ENCODE peak calls at places on chromosomes 1 and 21, in nine cellular contexts. One of them, this sample, is unnamed.

GRCh38 chr1:178614286-178614685 is 101.4 kb downstream of the TEX35 start:
- DNase-seq in stimulated activated naive CD8-positive, alpha-beta T cell treated with anti-CD3 and anti-CD28 coated beads, Interleukin-15, amount 100 ng/mL, for 72 hours: no peak
- DNase-seq in CD4-positive, alpha-beta memory T cell: no peak
- DNase-seq in mucosa of gallbladder: no peak
- DNase-seq in GM20000: no peak
- DNase-seq in activated T-helper 1 cell treated with anti-CD3 and anti-CD28 coated beads, Interleukin-12 subunit alpha, Interleukin-12 subunit beta, Interleukin-2, Interleukin-4 antibody, amounts not matched to agents 30 ng/mL and 10 ng/mL and 1 ng/mL, durations not matched to agents 14 hours and 24 hours and 36 hours: no peak
- DNase-seq in GM12892: no peak
- DNase-seq in globus pallidus: peak; percentile 23
- DNase-seq in non-pigmented ciliary epithelial cell: no peak
- DNase-seq in this sample: no peak

GRCh38 chr21:38912789-38913119 is 107.0 kb downstream of the ETS2 start:
- DNase-seq in stimulated activated naive CD8-positive, alpha-beta T cell treated with anti-CD3 and anti-CD28 coated beads, Interleukin-15, amount 100 ng/mL, for 72 hours: no peak
- DNase-seq in activated T-helper 1 cell treated with anti-CD3 and anti-CD28 coated beads, Interleukin-12 subunit alpha, Interleukin-12 subunit beta, Interleukin-2, Interleukin-4 antibody, amounts not matched to agents 30 ng/mL and 10 ng/mL and 1 ng/mL, durations not matched to agents 14 hours and 24 hours and 36 hours: no peak
- DNase-seq in non-pigmented ciliary epithelial cell: no peak
- DNase-seq in globus pallidus: no peak
- DNase-seq in GM12892: no peak
- DNase-seq in mucosa of gallbladder: no peak
- DNase-seq in GM20000: no peak
- DNase-seq in CD4-positive, alpha-beta memory T cell: no peak
- DNase-seq in this sample: no peak

GRCh38 chr21:45035477-45035848 is 38.9 kb upstream of the ADARB1 start:
- DNase-seq in activated T-helper 1 cell treated with anti-CD3 and anti-CD28 coated beads, Interleukin-12 subunit alpha, Interleukin-12 subunit beta, Interleukin-2, Interleukin-4 antibody, amounts not matched to agents 30 ng/mL and 10 ng/mL and 1 ng/mL, durations not matched to agents 14 hours and 24 hours and 36 hours: no peak
- DNase-seq in GM12892: no peak
- DNase-seq in stimulated activated naive CD8-positive, alpha-beta T cell treated with anti-CD3 and anti-CD28 coated beads, Interleukin-15, amount 100 ng/mL, for 72 hours: no peak
- DNase-seq in CD4-positive, alpha-beta memory T cell: no peak
- DNase-seq in mucosa of gallbladder: no peak
- DNase-seq in GM20000: no peak
- DNase-seq in non-pigmented ciliary epithelial cell: no peak
- DNase-seq in globus pallidus: no peak
- DNase-seq in this sample: no peak

GRCh38 chr1:9422321-9422720 is 116.9 kb upstream of the SLC25A33 start:
- DNase-seq in stimulated activated naive CD8-positive, alpha-beta T cell treated with anti-CD3 and anti-CD28 coated beads, Interleukin-15, amount 100 ng/mL, for 72 hours: no peak
- DNase-seq in globus pallidus: no peak
- DNase-seq in GM12892: no peak
- DNase-seq in CD4-positive, alpha-beta memory T cell: no peak
- DNase-seq in GM20000: no peak
- DNase-seq in mucosa of gallbladder: no peak
- DNase-seq in activated T-helper 1 cell treated with anti-CD3 and anti-CD28 coated beads, Interleukin-12 subunit alpha, Interleukin-12 subunit beta, Interleukin-2, Interleukin-4 antibody, amounts not matched to agents 30 ng/mL and 10 ng/mL and 1 ng/mL, durations not matched to agents 14 hours and 24 hours and 36 hours: no peak
- DNase-seq in non-pigmented ciliary epithelial cell: no peak
- DNase-seq in this sample: no peak

GRCh38 chr21:41745026-41745820 is 21.6 kb downstream of the RIPK4 start:
- DNase-seq in CD4-positive, alpha-beta memory T cell: peak; percentile 19
- DNase-seq in GM20000: no peak
- DNase-seq in globus pallidus: no peak
- DNase-seq in non-pigmented ciliary epithelial cell: no peak
- DNase-seq in GM12892: no peak
- DNase-seq in activated T-helper 1 cell treated with anti-CD3 and anti-CD28 coated beads, Interleukin-12 subunit alpha, Interleukin-12 subunit beta, Interleukin-2, Interleukin-4 antibody, amounts not matched to agents 30 ng/mL and 10 ng/mL and 1 ng/mL, durations not matched to agents 14 hours and 24 hours and 36 hours: no peak
- DNase-seq in stimulated activated naive CD8-positive, alpha-beta T cell treated with anti-CD3 and anti-CD28 coated beads, Interleukin-15, amount 100 ng/mL, for 72 hours: no peak
- DNase-seq in mucosa of gallbladder: no peak
- DNase-seq in this sample: no peak

GRCh38 chr1:169288011-169288414 is 79.6 kb downstream of the NME7 start:
- DNase-seq in CD4-positive, alpha-beta memory T cell: no peak
- DNase-seq in globus pallidus: no peak
- DNase-seq in non-pigmented ciliary epithelial cell: peak; percentile 22
- DNase-seq in GM20000: no peak
- DNase-seq in stimulated activated naive CD8-positive, alpha-beta T cell treated with anti-CD3 and anti-CD28 coated beads, Interleukin-15, amount 100 ng/mL, for 72 hours: no peak
- DNase-seq in activated T-helper 1 cell treated with anti-CD3 and anti-CD28 coated beads, Interleukin-12 subunit alpha, Interleukin-12 subunit beta, Interleukin-2, Interleukin-4 antibody, amounts not matched to agents 30 ng/mL and 10 ng/mL and 1 ng/mL, durations not matched to agents 14 hours and 24 hours and 36 hours: no peak
- DNase-seq in mucosa of gallbladder: no peak
- DNase-seq in GM12892: no peak
- DNase-seq in this sample: no peak

GRCh38 chr1:10692401-10693021 is 103.9 kb downstream of the CASZ1 start:
- DNase-seq in CD4-positive, alpha-beta memory T cell: peak; percentile 71
- DNase-seq in globus pallidus: no peak
- DNase-seq in GM12892: peak; percentile 71
- DNase-seq in stimulated activated naive CD8-positive, alpha-beta T cell treated with anti-CD3 and anti-CD28 coated beads, Interleukin-15, amount 100 ng/mL, for 72 hours: peak; percentile 76
- DNase-seq in GM20000: peak; percentile 86
- DNase-seq in activated T-helper 1 cell treated with anti-CD3 and anti-CD28 coated beads, Interleukin-12 subunit alpha, Interleukin-12 subunit beta, Interleukin-2, Interleukin-4 antibody, amounts not matched to agents 30 ng/mL and 10 ng/mL and 1 ng/mL, durations not matched to agents 14 hours and 24 hours and 36 hours: peak; percentile 31
- DNase-seq in non-pigmented ciliary epithelial cell: no peak
- DNase-seq in mucosa of gallbladder: no peak
- DNase-seq in this sample: no peak

GRCh38 chr1:54107131-54107530 is 45.7 kb downstream of the CDCP2 start:
- DNase-seq in GM12892: no peak
- DNase-seq in CD4-positive, alpha-beta memory T cell: no peak
- DNase-seq in mucosa of gallbladder: no peak
- DNase-seq in activated T-helper 1 cell treated with anti-CD3 and anti-CD28 coated beads, Interleukin-12 subunit alpha, Interleukin-12 subunit beta, Interleukin-2, Interleukin-4 antibody, amounts not matched to agents 30 ng/mL and 10 ng/mL and 1 ng/mL, durations not matched to agents 14 hours and 24 hours and 36 hours: no peak
- DNase-seq in globus pallidus: no peak
- DNase-seq in GM20000: no peak
- DNase-seq in stimulated activated naive CD8-positive, alpha-beta T cell treated with anti-CD3 and anti-CD28 coated beads, Interleukin-15, amount 100 ng/mL, for 72 hours: no peak
- DNase-seq in non-pigmented ciliary epithelial cell: no peak
- DNase-seq in this sample: no peak

GRCh38 chr1:186828612-186829542 is at the start of gene PLA2G4A:
- DNase-seq in stimulated activated naive CD8-positive, alpha-beta T cell treated with anti-CD3 and anti-CD28 coated beads, Interleukin-15, amount 100 ng/mL, for 72 hours: no peak
- DNase-seq in non-pigmented ciliary epithelial cell: no peak
- DNase-seq in mucosa of gallbladder: peak; percentile 58
- DNase-seq in GM12892: peak; percentile 13
- DNase-seq in GM20000: peak; percentile 32
- DNase-seq in CD4-positive, alpha-beta memory T cell: no peak
- DNase-seq in activated T-helper 1 cell treated with anti-CD3 and anti-CD28 coated beads, Interleukin-12 subunit alpha, Interleukin-12 subunit beta, Interleukin-2, Interleukin-4 antibody, amounts not matched to agents 30 ng/mL and 10 ng/mL and 1 ng/mL, durations not matched to agents 14 hours and 24 hours and 36 hours: no peak
- DNase-seq in globus pallidus: peak; percentile 54
- DNase-seq in this sample: peak; percentile 61

GRCh38 chr1:43978551-43979260 is at the start of gene B4GALT2:
- DNase-seq in CD4-positive, alpha-beta memory T cell: no peak
- DNase-seq in mucosa of gallbladder: no peak
- DNase-seq in non-pigmented ciliary epithelial cell: no peak
- DNase-seq in GM12892: peak; percentile 87
- DNase-seq in globus pallidus: no peak
- DNase-seq in GM20000: peak; percentile 91
- DNase-seq in activated T-helper 1 cell treated with anti-CD3 and anti-CD28 coated beads, Interleukin-12 subunit alpha, Interleukin-12 subunit beta, Interleukin-2, Interleukin-4 antibody, amounts not matched to agents 30 ng/mL and 10 ng/mL and 1 ng/mL, durations not matched to agents 14 hours and 24 hours and 36 hours: peak; percentile 30
- DNase-seq in stimulated activated naive CD8-positive, alpha-beta T cell treated with anti-CD3 and anti-CD28 coated beads, Interleukin-15, amount 100 ng/mL, for 72 hours: peak; percentile 33
- DNase-seq in this sample: no peak

GRCh38 chr1:912740-913301 is 10.9 kb upstream of the SAMD11 start:
- DNase-seq in non-pigmented ciliary epithelial cell: no peak
- DNase-seq in GM20000: no peak
- DNase-seq in CD4-positive, alpha-beta memory T cell: no peak
- DNase-seq in activated T-helper 1 cell treated with anti-CD3 and anti-CD28 coated beads, Interleukin-12 subunit alpha, Interleukin-12 subunit beta, Interleukin-2, Interleukin-4 antibody, amounts not matched to agents 30 ng/mL and 10 ng/mL and 1 ng/mL, durations not matched to agents 14 hours and 24 hours and 36 hours: no peak
- DNase-seq in GM12892: no peak
- DNase-seq in stimulated activated naive CD8-positive, alpha-beta T cell treated with anti-CD3 and anti-CD28 coated beads, Interleukin-15, amount 100 ng/mL, for 72 hours: no peak
- DNase-seq in mucosa of gallbladder: no peak
- DNase-seq in globus pallidus: no peak
- DNase-seq in this sample: no peak

GRCh38 chr1:4088676-4089075 is 188.6 kb upstream of the C1orf174 start:
- DNase-seq in activated T-helper 1 cell treated with anti-CD3 and anti-CD28 coated beads, Interleukin-12 subunit alpha, Interleukin-12 subunit beta, Interleukin-2, Interleukin-4 antibody, amounts not matched to agents 30 ng/mL and 10 ng/mL and 1 ng/mL, durations not matched to agents 14 hours and 24 hours and 36 hours: no peak
- DNase-seq in mucosa of gallbladder: no peak
- DNase-seq in globus pallidus: no peak
- DNase-seq in stimulated activated naive CD8-positive, alpha-beta T cell treated with anti-CD3 and anti-CD28 coated beads, Interleukin-15, amount 100 ng/mL, for 72 hours: no peak
- DNase-seq in GM20000: no peak
- DNase-seq in CD4-positive, alpha-beta memory T cell: no peak
- DNase-seq in non-pigmented ciliary epithelial cell: no peak
- DNase-seq in GM12892: no peak
- DNase-seq in this sample: no peak

GRCh38 chr1:167479331-167479979 is 38.9 kb downstream of the CD247 start:
- DNase-seq in stimulated activated naive CD8-positive, alpha-beta T cell treated with anti-CD3 and anti-CD28 coated beads, Interleukin-15, amount 100 ng/mL, for 72 hours: no peak
- DNase-seq in GM12892: no peak
- DNase-seq in non-pigmented ciliary epithelial cell: no peak
- DNase-seq in mucosa of gallbladder: no peak
- DNase-seq in activated T-helper 1 cell treated with anti-CD3 and anti-CD28 coated beads, Interleukin-12 subunit alpha, Interleukin-12 subunit beta, Interleukin-2, Interleukin-4 antibody, amounts not matched to agents 30 ng/mL and 10 ng/mL and 1 ng/mL, durations not matched to agents 14 hours and 24 hours and 36 hours: no peak
- DNase-seq in CD4-positive, alpha-beta memory T cell: peak; percentile 53
- DNase-seq in globus pallidus: no peak
- DNase-seq in GM20000: no peak
- DNase-seq in this sample: no peak

GRCh38 chr1:10724948-10725852 is 71.2 kb downstream of the CASZ1 start:
- DNase-seq in non-pigmented ciliary epithelial cell: no peak
- DNase-seq in activated T-helper 1 cell treated with anti-CD3 and anti-CD28 coated beads, Interleukin-12 subunit alpha, Interleukin-12 subunit beta, Interleukin-2, Interleukin-4 antibody, amounts not matched to agents 30 ng/mL and 10 ng/mL and 1 ng/mL, durations not matched to agents 14 hours and 24 hours and 36 hours: no peak
- DNase-seq in mucosa of gallbladder: peak; percentile 34
- DNase-seq in GM12892: no peak
- DNase-seq in GM20000: no peak
- DNase-seq in stimulated activated naive CD8-positive, alpha-beta T cell treated with anti-CD3 and anti-CD28 coated beads, Interleukin-15, amount 100 ng/mL, for 72 hours: no peak
- DNase-seq in CD4-positive, alpha-beta memory T cell: peak; percentile 3
- DNase-seq in globus pallidus: no peak
- DNase-seq in this sample: peak; percentile 13

GRCh38 chr1:153612755-153613331 is at the start of gene S100A16:
- DNase-seq in CD4-positive, alpha-beta memory T cell: no peak
- DNase-seq in non-pigmented ciliary epithelial cell: no peak
- DNase-seq in GM12892: no peak
- DNase-seq in globus pallidus: no peak
- DNase-seq in activated T-helper 1 cell treated with anti-CD3 and anti-CD28 coated beads, Interleukin-12 subunit alpha, Interleukin-12 subunit beta, Interleukin-2, Interleukin-4 antibody, amounts not matched to agents 30 ng/mL and 10 ng/mL and 1 ng/mL, durations not matched to agents 14 hours and 24 hours and 36 hours: no peak
- DNase-seq in stimulated activated naive CD8-positive, alpha-beta T cell treated with anti-CD3 and anti-CD28 coated beads, Interleukin-15, amount 100 ng/mL, for 72 hours: no peak
- DNase-seq in mucosa of gallbladder: peak; percentile 71
- DNase-seq in GM20000: no peak
- DNase-seq in this sample: no peak

GRCh38 chr1:171655215-171656116 is 3.0 kb upstream of the MYOC start:
- DNase-seq in mucosa of gallbladder: peak; percentile 67
- DNase-seq in globus pallidus: peak; percentile 40
- DNase-seq in non-pigmented ciliary epithelial cell: no peak
- DNase-seq in activated T-helper 1 cell treated with anti-CD3 and anti-CD28 coated beads, Interleukin-12 subunit alpha, Interleukin-12 subunit beta, Interleukin-2, Interleukin-4 antibody, amounts not matched to agents 30 ng/mL and 10 ng/mL and 1 ng/mL, durations not matched to agents 14 hours and 24 hours and 36 hours: peak; percentile 54
- DNase-seq in CD4-positive, alpha-beta memory T cell: peak; percentile 62
- DNase-seq in GM20000: peak; percentile 74
- DNase-seq in stimulated activated naive CD8-positive, alpha-beta T cell treated with anti-CD3 and anti-CD28 coated beads, Interleukin-15, amount 100 ng/mL, for 72 hours: peak; percentile 74
- DNase-seq in GM12892: peak; percentile 39
- DNase-seq in this sample: no peak

GRCh38 chr1:186187601-186188000 is 187.5 kb downstream of the TPR start:
- DNase-seq in non-pigmented ciliary epithelial cell: no peak
- DNase-seq in GM12892: no peak
- DNase-seq in mucosa of gallbladder: no peak
- DNase-seq in CD4-positive, alpha-beta memory T cell: no peak
- DNase-seq in globus pallidus: no peak
- DNase-seq in stimulated activated naive CD8-positive, alpha-beta T cell treated with anti-CD3 and anti-CD28 coated beads, Interleukin-15, amount 100 ng/mL, for 72 hours: no peak
- DNase-seq in activated T-helper 1 cell treated with anti-CD3 and anti-CD28 coated beads, Interleukin-12 subunit alpha, Interleukin-12 subunit beta, Interleukin-2, Interleukin-4 antibody, amounts not matched to agents 30 ng/mL and 10 ng/mL and 1 ng/mL, durations not matched to agents 14 hours and 24 hours and 36 hours: no peak
- DNase-seq in GM20000: no peak
- DNase-seq in this sample: no peak

GRCh38 chr1:84037758-84038611 is 39.1 kb upstream of the TTLL7 start:
- DNase-seq in non-pigmented ciliary epithelial cell: no peak
- DNase-seq in globus pallidus: no peak
- DNase-seq in GM12892: no peak
- DNase-seq in CD4-positive, alpha-beta memory T cell: no peak
- DNase-seq in mucosa of gallbladder: no peak
- DNase-seq in GM20000: no peak
- DNase-seq in stimulated activated naive CD8-positive, alpha-beta T cell treated with anti-CD3 and anti-CD28 coated beads, Interleukin-15, amount 100 ng/mL, for 72 hours: no peak
- DNase-seq in activated T-helper 1 cell treated with anti-CD3 and anti-CD28 coated beads, Interleukin-12 subunit alpha, Interleukin-12 subunit beta, Interleukin-2, Interleukin-4 antibody, amounts not matched to agents 30 ng/mL and 10 ng/mL and 1 ng/mL, durations not matched to agents 14 hours and 24 hours and 36 hours: no peak
- DNase-seq in this sample: no peak

GRCh38 chr1:110114784-110115183 is 2.5 kb downstream of the UBL4B start:
- DNase-seq in non-pigmented ciliary epithelial cell: no peak
- DNase-seq in mucosa of gallbladder: no peak
- DNase-seq in stimulated activated naive CD8-positive, alpha-beta T cell treated with anti-CD3 and anti-CD28 coated beads, Interleukin-15, amount 100 ng/mL, for 72 hours: no peak
- DNase-seq in GM12892: no peak
- DNase-seq in globus pallidus: no peak
- DNase-seq in CD4-positive, alpha-beta memory T cell: no peak
- DNase-seq in activated T-helper 1 cell treated with anti-CD3 and anti-CD28 coated beads, Interleukin-12 subunit alpha, Interleukin-12 subunit beta, Interleukin-2, Interleukin-4 antibody, amounts not matched to agents 30 ng/mL and 10 ng/mL and 1 ng/mL, durations not matched to agents 14 hours and 24 hours and 36 hours: no peak
- DNase-seq in GM20000: no peak
- DNase-seq in this sample: no peak

This sample was measured in astrocyte of the cerebellum.